ENCODE peak calls at places on chromosomes 12 and 14, in four cellular contexts. N is fibroblast of pulmonary artery, G is nephron progenitor cell, D is neural crest cell. E is an unnamed sample.

GRCh38 chr14:34075095-34075744 is 124.3 kb upstream of the EGLN3 start:
- DNase-seq in D (no peak), N (no peak), G (no peak), E (no peak)

GRCh38 chr12:1913377-1914115 is 4.9 kb downstream of the CACNA2D4 start:
- DNase-seq in D (no peak), N (no peak), G (peak), E (no peak)

GRCh38 chr12:10553148-10553547 is 47.5 kb downstream of the EIF2S3B start:
- DNase-seq in G (no peak), N (no peak), D (no peak), E (no peak)

GRCh38 chr14:92729632-92730358 is 18.6 kb downstream of the LGMN start:
- DNase-seq in D (no peak), G (no peak), N (peak), E (no peak)

GRCh38 chr12:49548822-49549648 is 10.2 kb downstream of the KCNH3 start:
- DNase-seq in G (peak), D (no peak), N (no peak), E (no peak)

GRCh38 chr14:104399432-104400155 is 180.0 kb upstream of the C14orf180 start:
- DNase-seq in G (no peak), D (no peak), N (no peak), E (no peak)

GRCh38 chr14:99675951-99676350 is 8.1 kb upstream of the CYP46A1 start:
- DNase-seq in G (no peak), N (no peak), D (no peak), E (no peak)

GRCh38 chr12:68367903-68368302 is 35.7 kb upstream of the MDM1 start:
- DNase-seq in D (no peak), G (no peak), N (peak), E (no peak)

GRCh38 chr14:54776361-54777001 is 126.1 kb downstream of the GCH1 start:
- DNase-seq in G (no peak), D (no peak), N (peak), E (no peak)

GRCh38 chr12:67593041-67593870 is 55.3 kb upstream of the DYRK2 start:
- DNase-seq in N (no peak), D (no peak), G (no peak), E (no peak)

GRCh38 chr12:14473707-14474287 is 93.9 kb downstream of the PLBD1 start:
- DNase-seq in D (no peak), N (peak), G (no peak), E (no peak)

GRCh38 chr12:76820888-76821482 is 57.1 kb downstream of the ZDHHC17 start:
- DNase-seq in N (peak), G (peak), D (peak), E (no peak)
- TF ChIP-seq CTCF in N (peak), G (peak), D (peak), E (no peak)

DNA sequence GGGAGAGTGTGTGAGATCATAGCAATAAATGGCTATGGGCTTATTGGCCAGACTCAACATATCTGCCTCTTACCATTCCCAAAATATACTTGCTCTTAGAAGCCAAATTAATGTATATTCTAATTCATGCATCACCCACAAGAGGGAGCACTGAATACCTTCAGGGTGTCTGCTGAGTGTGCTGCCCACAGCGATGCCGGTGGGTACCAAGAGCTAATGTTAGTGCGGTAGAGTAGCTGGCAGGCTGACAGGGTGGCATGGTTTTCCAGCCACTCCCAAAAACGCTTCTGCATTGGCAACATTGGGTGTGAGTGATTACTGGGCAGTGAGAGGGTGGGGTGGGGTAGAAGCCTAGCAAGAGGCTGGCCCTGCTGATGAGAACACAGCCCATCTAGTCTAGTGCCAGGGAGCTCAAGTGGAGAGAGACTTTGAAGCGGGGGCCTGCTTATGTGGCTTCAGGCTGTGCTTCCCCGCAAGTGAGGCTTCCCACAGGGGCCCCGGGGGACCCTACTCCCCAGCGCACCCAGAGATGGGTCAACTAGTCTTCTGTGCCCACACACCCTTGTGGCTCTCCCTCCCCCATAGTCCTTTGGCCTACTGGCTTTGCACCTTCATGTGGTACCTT is 9.2 kb upstream of the PLEKHD1 start:
- DNase-seq in D (no peak), G (no peak), N (peak), E (no peak)
- TF ChIP-seq CTCF in D (peak), G (peak), N (peak), E (no peak)

GRCh38 chr12:6688543-6688999 is 604 bp downstream of the ZNF384 start:
- DNase-seq in D (no peak), G (no peak), N (no peak), E (peak)

GRCh38 chr12:6692888-6693287 is 3.7 kb upstream of the ZNF384 start:
- DNase-seq in N (no peak), G (no peak), D (no peak), E (no peak)

GRCh38 chr12:6685814-6686213 is 3.4 kb downstream of the ZNF384 start:
- DNase-seq in D (no peak), G (no peak), N (no peak), E (no peak)

GRCh38 chr12:6691473-6691872 is 2.3 kb upstream of the ZNF384 start:
- DNase-seq in G (no peak), N (peak), D (no peak), E (no peak)

GRCh38 chr12:6689000-6689882 is at the start of gene ZNF384:
- DNase-seq in N (peak), G (peak), D (peak), E (peak)
- TF ChIP-seq CTCF in N (no peak), G (no peak), D (peak), E (no peak)

GRCh38 chr12:47053991-47054390 is 25.4 kb upstream of the PCED1B start:
- DNase-seq in N (no peak), D (no peak), G (no peak), E (no peak)
- TF ChIP-seq CTCF in N (no peak), D (no peak), G (no peak), E (no peak)

DNA sequence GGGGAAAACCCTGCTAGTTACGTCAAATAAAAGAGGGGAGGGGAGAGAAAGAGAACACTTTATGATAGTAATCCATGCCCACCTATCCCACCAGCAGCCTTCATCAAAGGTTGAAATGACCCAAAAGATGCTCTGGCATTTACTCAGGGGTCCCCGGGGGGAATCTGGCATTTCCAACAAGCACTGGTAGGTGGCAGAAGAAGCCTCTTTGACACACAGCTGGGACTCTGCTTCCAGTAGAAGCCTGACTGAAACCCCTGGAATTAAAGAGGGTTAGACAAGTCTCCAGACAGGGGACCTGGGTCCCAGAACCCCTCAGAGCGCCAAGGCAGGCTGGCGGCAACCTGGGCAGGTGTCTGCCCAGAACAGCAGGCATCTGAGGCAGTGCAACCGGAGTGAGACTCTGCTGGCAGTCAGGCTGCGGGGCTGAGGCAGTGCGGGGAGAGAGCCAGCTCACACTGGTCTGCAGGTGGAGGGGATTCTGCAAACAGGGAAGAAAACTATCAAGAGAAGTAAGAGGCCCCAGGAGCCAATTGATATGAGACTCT is 85.0 kb upstream of the CAPRIN2 start:
- DNase-seq in N (no peak), G (no peak), D (no peak), E (no peak)
- TF ChIP-seq CTCF in N (no peak), G (no peak), D (no peak), E (no peak)

DNA sequence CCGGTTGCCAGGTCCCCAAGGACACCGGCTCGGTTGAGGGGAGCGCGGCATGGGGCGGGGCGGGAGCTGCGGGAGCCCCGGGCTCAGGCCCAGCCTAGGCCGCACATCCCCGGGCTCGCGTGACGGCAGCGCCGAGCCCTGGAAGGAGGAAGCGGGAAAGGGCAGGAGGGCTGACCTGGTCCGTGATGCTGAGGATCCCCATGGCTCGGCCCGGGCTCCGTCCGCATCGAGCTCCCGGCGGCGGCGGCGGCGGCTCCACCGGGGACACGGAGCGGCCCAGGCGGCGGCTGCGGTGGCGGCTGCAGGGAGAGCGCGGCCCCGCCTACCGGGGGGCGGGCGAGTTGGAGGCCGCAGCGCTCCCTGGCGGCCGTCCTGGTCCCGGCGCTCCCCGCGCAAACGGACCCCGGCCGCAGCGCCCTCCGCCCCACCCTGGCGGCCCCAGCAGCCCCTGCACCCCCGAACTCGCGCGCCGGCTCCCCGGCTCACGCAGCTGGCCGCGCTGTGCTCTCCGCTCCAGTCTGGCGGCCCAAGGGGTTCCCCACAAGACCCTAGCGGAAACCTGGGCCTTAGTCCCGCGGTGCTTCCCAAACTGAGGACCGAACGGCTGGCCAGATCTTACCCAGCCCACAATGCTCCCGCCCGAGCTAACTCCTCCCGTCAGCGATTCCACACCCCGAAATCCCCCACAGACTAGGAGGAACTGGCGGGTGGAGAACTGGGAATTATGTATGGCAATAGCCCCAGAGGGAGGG is at the start of gene ANKRD52:
- DNase-seq in D (peak), N (peak), G (peak), E (peak)
- TF ChIP-seq CTCF in D (peak), N (peak), G (peak), E (peak)

E was measured in omental fat pad.